ENCODE peak calls at places on chromosomes 7 and 10, in seven cellular contexts. G, P, L, B, T, K and J are unnamed samples.

GRCh38 chr10:62934258-62934657 is 118.1 kb upstream of the EGR2 start:
- DNase-seq in P (no peak), G (no peak), L (no peak), K (no peak), T (no peak), B (no peak), J (no peak)

GRCh38 chr7:27198138-27198841 is 1.6 kb downstream of the HOXA13 start:
- DNase-seq in L (no peak), T (no peak), G (no peak), K (peak), B (peak), P (no peak), J (no peak)

GRCh38 chr7:44043902-44044301 is 600 bp upstream of the DBNL start:
- DNase-seq in L (no peak), K (no peak), T (no peak), B (no peak), P (no peak), G (no peak), J (no peak)

GRCh38 chr10:74755273-74755672 is 71.1 kb upstream of the KAT6B start:
- DNase-seq in P (no peak), T (no peak), G (no peak), L (no peak), B (no peak), K (peak), J (no peak)

GRCh38 chr7:133478591-133479135 is 225.8 kb downstream of the EXOC4 start:
- DNase-seq in B (no peak), G (no peak), L (no peak), P (no peak), K (no peak), T (no peak), J (no peak)

GRCh38 chr10:76130892-76131291 is 699.5 kb downstream of the LRMDA start:
- DNase-seq in G (no peak), T (no peak), B (no peak), K (no peak), L (no peak), P (no peak), J (no peak)

GRCh38 chr7:100629117-100629711 is 12.1 kb downstream of the TFR2 start:
- DNase-seq in L (no peak), P (peak), B (peak), K (peak), G (peak), T (peak), J (no peak)

GRCh38 chr7:158192184-158192835 is 395.3 kb downstream of the PTPRN2 start:
- DNase-seq in L (no peak), K (no peak), G (no peak), T (no peak), B (no peak), P (no peak), J (no peak)

GRCh38 chr10:125231116-125231812 is 70.9 kb upstream of the CTBP2 start:
- DNase-seq in B (no peak), G (peak), L (peak), K (peak), P (peak), T (peak), J (peak)

GRCh38 chr7:155979566-155979965 is 167.3 kb upstream of the SHH start:
- DNase-seq in L (no peak), B (no peak), G (no peak), T (no peak), K (no peak), P (no peak), J (no peak)

GRCh38 chr7:134552105-134552504 is 3.2 kb downstream of the AKR1B15 start:
- DNase-seq in G (no peak), T (peak), K (peak), B (no peak), L (no peak), P (no peak), J (peak)

GRCh38 chr7:28301148-28301641 is 111.1 kb upstream of the CREB5 start:
- DNase-seq in G (no peak), T (no peak), K (no peak), P (no peak), L (no peak), B (no peak), J (peak)

DNA sequence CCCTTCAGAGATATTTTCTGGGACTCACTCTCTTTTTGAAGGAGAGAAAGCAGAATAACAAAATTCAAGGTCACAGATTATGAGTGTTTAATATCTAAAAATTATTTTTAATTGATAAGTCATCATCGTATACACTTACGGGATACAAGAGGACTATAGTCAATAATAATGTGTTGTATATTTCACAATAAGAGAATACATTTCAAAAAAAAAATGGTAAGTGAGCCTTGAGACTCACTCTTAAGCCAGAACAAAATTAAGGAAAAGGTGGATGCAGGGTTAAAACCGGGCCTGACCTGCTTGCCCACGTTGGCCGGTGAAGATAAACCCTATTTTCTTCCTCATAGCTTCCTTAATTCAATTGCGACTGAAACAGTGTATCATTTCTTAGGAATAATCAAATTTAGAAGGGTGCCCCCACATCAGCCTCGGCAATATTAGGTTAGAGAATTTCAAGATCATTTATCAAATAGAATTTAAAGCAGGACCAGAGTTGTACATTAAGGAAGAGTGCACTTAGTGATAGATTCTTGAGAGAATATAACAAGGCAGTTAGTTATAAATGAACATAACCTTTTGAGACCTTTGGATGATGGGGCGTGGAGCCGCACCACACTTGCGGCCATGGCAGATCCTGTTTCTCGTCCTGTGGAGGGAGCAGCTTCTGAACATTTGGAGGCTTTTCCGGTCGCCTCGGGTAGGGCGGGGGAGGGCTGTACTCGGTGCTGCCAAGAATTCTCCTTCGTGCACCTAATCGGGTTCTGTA is 321.8 kb downstream of the PAXIP1 start:
- DNase-seq in P (no peak), L (no peak), B (peak), T (peak), K (no peak), G (no peak), J (no peak)
- H2BK5ac ChIP-seq in P (no peak), L (no peak), B (no peak), T (no peak), K (no peak), G (no peak), J (no peak)

GRCh38 chr10:118445535-118445934 is 103.4 kb upstream of the FAM204A start:
- DNase-seq in B (no peak), L (no peak), G (no peak), P (no peak), K (no peak), T (no peak), J (no peak)
- H2BK5ac ChIP-seq in B (no peak), L (no peak), G (no peak), P (no peak), K (no peak), T (no peak), J (no peak)

GRCh38 chr10:1467450-1467849 is 269.9 kb downstream of the ADARB2 start:
- DNase-seq in P (no peak), T (no peak), B (no peak), K (no peak), L (no peak), G (no peak), J (no peak)

GRCh38 chr10:1465993-1466764 is 271.1 kb downstream of the ADARB2 start:
- DNase-seq in P (no peak), K (no peak), T (no peak), G (no peak), L (no peak), B (no peak), J (no peak)

GRCh38 chr10:1462994-1463633 is 274.2 kb downstream of the ADARB2 start:
- DNase-seq in K (no peak), T (no peak), L (no peak), P (no peak), G (no peak), B (no peak), J (no peak)

GRCh38 chr10:1464866-1465265 is 272.5 kb downstream of the ADARB2 start:
- DNase-seq in T (no peak), P (no peak), G (no peak), L (no peak), K (no peak), B (no peak), J (no peak)

GRCh38 chr10:1465421-1465902 is 271.9 kb downstream of the ADARB2 start:
- DNase-seq in T (no peak), P (no peak), B (no peak), K (no peak), G (no peak), L (no peak), J (no peak)
- H2BK5ac ChIP-seq in T (no peak), P (no peak), B (no peak), K (no peak), G (no peak), L (no peak), J (no peak)

GRCh38 chr10:110811791-110812581 is 59.7 kb upstream of the PDCD4 start:
- DNase-seq in T (no peak), K (no peak), B (no peak), P (no peak), G (no peak), L (no peak), J (no peak)
- H2BK5ac ChIP-seq in T (no peak), K (no peak), B (no peak), P (no peak), G (peak), L (no peak), J (no peak)